ENCODE peak calls at places on chromosomes 6 and 20, in eight cellular contexts. T, X, L, F, O, Q, Y and G are unnamed samples.
A peak's percentile ranks its signal among the peaks of the same experiment; 100 is the strongest.

GRCh38 chr20:46767127-46767761 is 57.8 kb downstream of the SLC2A10 start:
- DNase-seq in X (no peak), Y (no peak), T (peak; percentile 32), F (no peak), Q (peak; percentile 42), L (peak; percentile 16), O (no peak), G (peak; percentile 30)

GRCh38 chr6:113147544-113147943 is 709.6 kb upstream of the MARCKS start:
- DNase-seq in T (peak; percentile 62), L (no peak), Q (no peak), Y (no peak), X (no peak), O (no peak), F (no peak), G (peak; percentile 21)

GRCh38 chr6:169725270-169726048 is 1.2 kb upstream of the PHF10 start:
- DNase-seq in T (peak; percentile 47), X (no peak), L (no peak), Q (peak; percentile 78), Y (peak; percentile 37), O (no peak), F (no peak), G (no peak)

GRCh38 chr20:44361021-44361420 is 5.5 kb downstream of the HNF4A start:
- DNase-seq in Y (no peak), Q (no peak), T (peak; percentile 8), F (no peak), O (no peak), L (no peak), X (no peak), G (no peak)

GRCh38 chr6:111764238-111765182 is 108.7 kb downstream of the FYN start:
- DNase-seq in X (no peak), O (no peak), F (no peak), Y (no peak), Q (no peak), L (no peak), T (no peak), G (peak; percentile 71)

GRCh38 chr6:129744201-129744879 is 34.4 kb upstream of the ARHGAP18 start:
- DNase-seq in L (peak; percentile 43), T (peak; percentile 61), O (no peak), X (peak; percentile 44), Y (no peak), Q (no peak), F (no peak), G (peak; percentile 70)

GRCh38 chr6:30769088-30769852 is 24.9 kb upstream of the IER3 start:
- DNase-seq in Y (no peak), O (no peak), L (no peak), F (peak; percentile 54), T (peak; percentile 96), X (no peak), Q (no peak), G (peak; percentile 97)

GRCh38 chr6:160141001-160141726 is 19.5 kb downstream of the SLC22A1 start:
- DNase-seq in Y (no peak), X (no peak), O (no peak), Q (no peak), T (peak; percentile 48), L (no peak), F (no peak), G (peak; percentile 80)

GRCh38 chr20:14337400-14338171 is at the start of gene FLRT3:
- DNase-seq in X (peak; percentile 87), Q (peak; percentile 91), T (peak; percentile 90), O (no peak), F (no peak), L (peak; percentile 71), Y (peak; percentile 26), G (peak; percentile 98)